ENCODE peak calls at places on chromosome 19, in five cellular contexts. G is transverse colon, X is right lobe of liver, Q is upper lobe of right lung, N is breast epithelium. V is an unnamed sample. For H3K4me1, the result is how much of the 10 kb centered on the place peaks cover.

GRCh38 chr19:12162513-12162881 is 399 bp upstream of the ZNF136 start:
- DNase-seq in X (no peak), N (no peak), G (no peak), Q (no peak), V (no peak)

GRCh38 chr19:46951236-46951986 is 68.2 kb upstream of the NPAS1 start:
- DNase-seq in G (peak), N (no peak), Q (no peak), X (peak), V (no peak)

GRCh38 chr19:11485245-11485837 is 4.5 kb upstream of the ELAVL3 start:
- DNase-seq in X (peak), N (no peak), G (no peak), Q (no peak), V (no peak)

GRCh38 chr19:1513492-1514294 is 874 bp upstream of the ADAMTSL5 start:
- DNase-seq in X (peak), G (peak), Q (peak), N (no peak), V (peak)

GRCh38 chr19:13014101-13014920 is 19.0 kb downstream of the NFIX start:
- DNase-seq in X (no peak), Q (no peak), G (no peak), N (no peak), V (peak)

GRCh38 chr19:57103573-57104277 is 16.1 kb upstream of the USP29 start:
- DNase-seq in G (peak), Q (no peak), N (no peak), X (no peak), V (peak)

GRCh38 chr19:21084343-21084742 is 2.3 kb downstream of the ZNF714 start:
- DNase-seq in Q (no peak), X (no peak), N (no peak), G (no peak), V (no peak)

GRCh38 chr19:6801397-6802086 is 29.0 kb downstream of the VAV1 start:
- DNase-seq in G (peak), X (peak), N (no peak), Q (peak), V (peak)

GRCh38 chr19:31894451-31894850 is 451.0 kb upstream of the ZNF507 start:
- DNase-seq in G (no peak), N (no peak), Q (no peak), X (no peak), V (no peak)

GRCh38 chr19:5109560-5109959 is 140.6 kb downstream of the KDM4B start:
- DNase-seq in X (no peak), N (no peak), G (no peak), Q (no peak), V (peak)

GRCh38 chr19:33428627-33429013 is 55.1 kb downstream of the CEBPG start:
- DNase-seq in X (peak), G (no peak), Q (peak), N (no peak), V (no peak)

GRCh38 chr19:44308011-44308410 is 3.2 kb upstream of the ZNF235 start:
- DNase-seq in N (no peak), Q (no peak), X (no peak), G (no peak), V (no peak)

GRCh38 chr19:13363954-13364353 is 142.3 kb downstream of the CACNA1A start:
- DNase-seq in G (no peak), X (no peak), N (no peak), Q (no peak), V (no peak)

GRCh38 chr19:49339364-49340068 is 4.3 kb downstream of the CD37 start:
- DNase-seq in N (peak), X (peak), Q (peak), G (peak), V (peak)

GRCh38 chr19:34489175-34489574 is 7.6 kb downstream of the WTIP start:
- DNase-seq in N (no peak), Q (peak), G (no peak), X (no peak), V (no peak)

GRCh38 chr19:309206-309565 is 18.0 kb upstream of the PLPP2 start:
- DNase-seq in X (no peak), Q (peak), N (no peak), G (no peak), V (no peak)

GRCh38 chr19:38850976-38851621 is 1.3 kb upstream of the HNRNPL start:
- DNase-seq in N (no peak), G (peak), X (peak), Q (peak), V (no peak)

GRCh38 chr19:1619703-1620102 is 14.4 kb upstream of the UQCR11 start:
- DNase-seq in X (no peak), N (no peak), Q (no peak), G (no peak), V (no peak)

GRCh38 chr19:57363734-57364181 is 407 bp downstream of the TRAPPC2B start:
- DNase-seq in X (no peak), G (no peak), N (no peak), Q (no peak), V (no peak)

GRCh38 chr19:8085606-8086464 is 33.3 kb downstream of the CCL25 start:
- DNase-seq in X (no peak), Q (no peak), N (no peak), G (peak), V (no peak)

GRCh38 chr19:15331419-15332310 is 674 bp downstream of the BRD4 start:
- DNase-seq in X (peak), N (no peak), G (peak), Q (peak), V (peak)

GRCh38 chr19:2034729-2035589 is 16.1 kb downstream of the MKNK2 start:
- DNase-seq in G (peak), X (peak), Q (peak), N (no peak), V (peak)

GRCh38 chr19:6062274-6062673 is 48.0 kb downstream of the RFX2 start:
- DNase-seq in N (peak), G (peak), X (peak), Q (peak), V (no peak)

GRCh38 chr19:55437410-55437809 is 5.7 kb downstream of the SHISA7 start:
- DNase-seq in X (no peak), Q (peak), G (no peak), N (peak), V (peak)

GRCh38 chr19:1850809-1851544 is 2.7 kb upstream of the REXO1 start:
- DNase-seq in N (no peak), G (no peak), X (no peak), Q (no peak), V (peak)

GRCh38 chr19:21474671-21475181 is 30.7 kb upstream of the ZNF429 start:
- DNase-seq in X (peak), Q (peak), N (peak), G (peak), V (peak)

GRCh38 chr19:33879818-33880575 is 83.3 kb downstream of the KCTD15 start:
- DNase-seq in N (peak), X (peak), Q (no peak), G (no peak), V (no peak)

DNA sequence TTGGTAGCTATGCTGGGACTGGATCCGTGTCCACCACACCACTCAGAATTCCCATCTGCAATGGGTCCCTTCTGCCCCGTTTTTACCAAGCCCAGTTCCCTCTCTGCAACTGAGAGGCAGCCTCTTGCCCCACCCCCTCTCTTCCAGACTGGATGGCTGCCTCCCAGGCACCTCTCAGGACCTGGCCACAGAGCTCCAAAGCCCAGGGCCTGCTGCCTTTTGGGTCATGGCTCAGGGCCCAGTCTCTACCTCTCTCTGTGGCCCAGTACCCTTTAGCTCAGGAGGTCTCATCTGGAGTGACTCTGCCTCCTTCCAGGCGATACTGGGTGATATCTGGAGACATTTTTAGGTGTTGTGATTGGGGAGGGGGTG is 10.3 kb upstream of the ZBTB7A start:
- DNase-seq in G (no peak), Q (no peak), X (peak), N (no peak), V (no peak)
- H3K4me1 ChIP-seq in G (under half), Q (under half), X (under half), N (under half), V (under half)

DNA sequence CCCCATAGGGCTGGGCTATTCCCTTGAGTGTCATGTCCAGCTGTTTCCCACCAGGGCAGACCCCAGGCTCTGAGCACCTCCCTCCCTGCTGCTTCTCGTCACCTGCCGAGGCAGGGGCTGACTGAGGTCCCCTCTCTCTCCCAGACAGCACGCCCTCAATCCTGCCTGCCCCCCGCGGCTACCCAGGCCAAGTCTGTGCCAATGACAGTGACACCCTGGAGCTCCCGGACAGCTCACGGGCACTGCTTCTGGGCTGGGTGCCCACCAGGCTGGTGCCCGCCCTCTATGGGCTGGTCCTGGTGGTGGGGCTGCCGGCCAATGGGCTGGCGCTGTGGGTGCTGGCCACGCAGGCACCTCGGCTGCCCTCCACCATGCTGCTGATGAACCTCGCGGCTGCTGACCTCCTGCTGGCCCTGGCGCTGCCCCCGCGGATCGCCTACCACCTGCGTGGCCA is 657 bp downstream of the F2RL3 start:
- DNase-seq in G (no peak), X (no peak), Q (no peak), N (no peak), V (no peak)
- TF ChIP-seq CTCF in G (no peak), X (no peak), Q (no peak), N (no peak), V (no peak)

GRCh38 chr19:42473686-42474085 is 30.9 kb upstream of the CXCL17 start:
- DNase-seq in N (no peak), Q (no peak), G (no peak), X (no peak), V (peak)
- H3K4me1 ChIP-seq in N (under half), Q (under half), G (under half), X (under half), V (under half)

GRCh38 chr19:19033426-19034203 is at the start of the genes ARMC6 and SUGP2:
- DNase-seq in N (peak), G (peak), X (peak), Q (peak), V (peak)
- TF ChIP-seq CTCF in N (peak), G (peak), X (no peak), Q (peak), V (peak)